ENCODE peak calls at places on chromosomes 13 and 19, in eight cellular contexts. L is PC-9; K is stimulated activated naive B cell treated with anti-CD40 and anti-IgM and Interleukin-4, amounts not matched to agents 10 μg/mL and 1 μg/mL and 100 μg/mL, for 72 hours; O is neural progenitor cell; G is psoas muscle; W is activated CD8-positive, alpha-beta T cell treated with anti-CD3 and anti-CD28 coated beads for 36 hours; U is KBM-7; B is GM04504. N is an unnamed sample.
A peak's percentile ranks its signal among the peaks of the same experiment; 100 is the strongest.

GRCh38 chr13:91154553-91154952 is 192.9 kb upstream of the MIR17HG start:
- DNase-seq in W (no peak), U (no peak), L (no peak), B (no peak), O (no peak), K (no peak), G (no peak), N (no peak)

GRCh38 chr13:49314344-49314882 is 66.7 kb downstream of the CDADC1 start:
- DNase-seq in U (no peak), G (no peak), K (no peak), B (peak; percentile 38), W (no peak), O (no peak), L (no peak), N (no peak)

GRCh38 chr13:32538621-32539246 is at the start of gene N4BP2L2:
- DNase-seq in K (peak; percentile 88), B (peak; percentile 96), W (peak; percentile 95), O (peak; percentile 96), L (peak; percentile 91), G (peak; percentile 96), U (peak; percentile 97), N (peak; percentile 98)

GRCh38 chr13:109979186-109979585 is 192.8 kb upstream of the IRS2 start:
- DNase-seq in G (no peak), L (peak; percentile 65), O (no peak), K (no peak), B (no peak), W (no peak), U (no peak), N (no peak)

GRCh38 chr13:109868583-109869311 is 82.4 kb upstream of the IRS2 start:
- DNase-seq in B (no peak), O (no peak), L (peak; percentile 91), K (no peak), G (no peak), W (no peak), U (no peak), N (no peak)

GRCh38 chr19:13149628-13150186 is 468 bp downstream of the STX10 start:
- DNase-seq in K (peak; percentile 38), U (peak; percentile 51), G (peak; percentile 73), L (peak; percentile 32), B (no peak), O (peak; percentile 72), W (peak; percentile 53), N (no peak)

GRCh38 chr13:40651866-40652587 is 14.4 kb downstream of the FOXO1 start:
- DNase-seq in O (no peak), L (no peak), U (no peak), G (no peak), K (no peak), W (no peak), B (no peak), N (no peak)

GRCh38 chr13:110262944-110263343 is 44.0 kb downstream of the COL4A1 start:
- DNase-seq in K (no peak), B (no peak), O (no peak), G (no peak), U (no peak), L (no peak), W (no peak), N (no peak)

GRCh38 chr13:33194820-33195692 is 90.5 kb downstream of the STARD13 start:
- DNase-seq in G (no peak), B (peak; percentile 80), K (peak; percentile 36), W (no peak), U (no peak), L (peak; percentile 73), O (no peak), N (peak; percentile 76)

GRCh38 chr19:43132696-43133095 is 50.2 kb upstream of the PSG2 start:
- DNase-seq in U (no peak), G (no peak), W (no peak), B (peak; percentile 16), O (no peak), L (no peak), K (no peak), N (no peak)

GRCh38 chr13:90416519-90416918 is 931.0 kb upstream of the MIR17HG start:
- DNase-seq in B (peak; percentile 13), U (no peak), L (no peak), G (no peak), O (no peak), W (no peak), K (no peak), N (no peak)

GRCh38 chr13:113916330-113916815 is 52.5 kb upstream of the GAS6 start:
- DNase-seq in O (no peak), L (no peak), K (no peak), W (no peak), U (no peak), G (no peak), B (peak; percentile 42), N (no peak)

GRCh38 chr19:48611872-48612271 is 3.0 kb downstream of the FAM83E start:
- DNase-seq in G (no peak), O (no peak), L (no peak), U (no peak), B (no peak), W (no peak), K (no peak), N (no peak)

GRCh38 chr13:46179576-46180368 is 2.2 kb downstream of the LCP1 start:
- DNase-seq in U (peak; percentile 93), O (no peak), G (peak; percentile 60), L (no peak), B (no peak), K (peak; percentile 47), W (peak; percentile 89), N (no peak)

GRCh38 chr13:34156841-34157365 is 339.0 kb downstream of the RFC3 start:
- DNase-seq in L (peak; percentile 97), B (peak; percentile 85), U (peak; percentile 82), O (no peak), K (peak; percentile 64), G (no peak), W (peak; percentile 77), N (peak; percentile 81)

GRCh38 chr13:110872034-110872767 is 42.7 kb downstream of the ANKRD10 start:
- DNase-seq in L (no peak), W (no peak), U (no peak), G (no peak), B (no peak), O (no peak), K (no peak), N (no peak)

GRCh38 chr19:33678796-33679195 is 57.0 kb downstream of the CHST8 start:
- DNase-seq in B (no peak), W (no peak), L (no peak), K (no peak), O (no peak), U (no peak), G (no peak), N (no peak)

GRCh38 chr13:86856996-86857395 is 814.2 kb upstream of the SLITRK5 start:
- DNase-seq in G (no peak), W (no peak), O (no peak), L (peak; percentile 42), B (no peak), K (no peak), U (no peak), N (no peak)

GRCh38 chr19:42290523-42291436 is 11.2 kb upstream of the PRR19 start:
- DNase-seq in B (no peak), O (peak; percentile 43), U (peak; percentile 59), L (no peak), W (peak; percentile 77), G (peak; percentile 59), K (peak; percentile 40), N (no peak)

GRCh38 chr13:48066310-48066989 is 28.5 kb downstream of the MED4 start:
- DNase-seq in O (no peak), G (no peak), U (peak; percentile 89), W (peak; percentile 78), B (no peak), K (no peak), L (no peak), N (no peak)

GRCh38 chr19:11364296-11364904 is 9.2 kb downstream of the PLPPR2 start:
- DNase-seq in U (no peak), O (no peak), K (no peak), B (no peak), L (no peak), G (no peak), W (no peak), N (no peak)

GRCh38 chr19:49676136-49676689 is 858 bp upstream of the PRMT1 start:
- DNase-seq in B (no peak), U (no peak), W (peak; percentile 53), G (peak; percentile 92), K (no peak), L (peak; percentile 89), O (peak; percentile 96), N (peak; percentile 84)

GRCh38 chr13:40706439-40706838 is 40.0 kb upstream of the FOXO1 start:
- DNase-seq in U (no peak), L (no peak), W (peak; percentile 25), G (no peak), B (no peak), O (no peak), K (no peak), N (no peak)

GRCh38 chr19:50790365-50790825 is at the start of gene ACP4:
- DNase-seq in B (no peak), U (no peak), L (no peak), W (no peak), K (no peak), O (no peak), G (no peak), N (no peak)

N was measured in stromal cell of bone marrow.